ENCODE peak calls at places on chromosomes 5 and 9, in eight cellular contexts. T is EH; W is heart left ventricle; O is EL; U is naive thymus-derived CD8-positive, alpha-beta T cell; I is psoas muscle; Y is gastrocnemius medialis; B is posterior cingulate gyrus. R is an unnamed sample.

GRCh38 chr5:134252671-134253070 is 26.8 kb upstream of the PPP2CA start:
- DNase-seq in W (no peak), U (no peak), O (peak), B (no peak), T (peak), I (no peak), Y (no peak), R (no peak)

GRCh38 chr5:138664276-138664943 is 88.8 kb upstream of the CTNNA1 start:
- DNase-seq in I (no peak), O (peak), W (no peak), Y (no peak), U (no peak), T (peak), B (no peak), R (no peak)

GRCh38 chr5:90326995-90327394 is 82.6 kb downstream of the CETN3 start:
- DNase-seq in Y (no peak), U (no peak), B (peak), T (no peak), I (no peak), O (no peak), W (no peak), R (no peak)

GRCh38 chr5:171848006-171848405 is 62.4 kb downstream of the SMIM23 start:
- DNase-seq in W (no peak), Y (no peak), U (no peak), B (no peak), O (no peak), T (no peak), I (no peak), R (no peak)

GRCh38 chr5:139711067-139711851 is 63.1 kb downstream of the CXXC5 start:
- DNase-seq in Y (no peak), U (peak), B (peak), I (peak), O (peak), W (peak), T (peak), R (peak)

GRCh38 chr5:171387970-171388815 is 544 bp downstream of the NPM1 start:
- DNase-seq in Y (peak), U (peak), B (peak), I (peak), W (peak), T (peak), O (peak), R (peak)

GRCh38 chr5:6686916-6687409 is 26.3 kb upstream of the TENT4A start:
- DNase-seq in B (no peak), I (no peak), T (peak), O (peak), Y (no peak), U (peak), W (no peak), R (no peak)

GRCh38 chr9:36837431-36838405 is 196.3 kb downstream of the PAX5 start:
- DNase-seq in W (no peak), I (no peak), Y (no peak), T (no peak), U (no peak), O (no peak), B (peak), R (no peak)

GRCh38 chr5:149781612-149782011 is 51.5 kb downstream of the PPARGC1B start:
- DNase-seq in Y (no peak), I (no peak), W (no peak), B (no peak), U (no peak), T (no peak), O (no peak), R (no peak)

GRCh38 chr5:169173372-169173771 is 127.6 kb downstream of the SLIT3 start:
- DNase-seq in B (no peak), W (no peak), I (no peak), T (peak), Y (no peak), U (no peak), O (no peak), R (no peak)

GRCh38 chr9:131416509-131416908 is 22.6 kb downstream of the PRRC2B start:
- DNase-seq in Y (no peak), U (no peak), I (no peak), W (no peak), T (no peak), O (no peak), B (no peak), R (no peak)

GRCh38 chr5:63962345-63962744 is at the start of gene HTR1A:
- DNase-seq in U (no peak), Y (no peak), W (no peak), T (no peak), O (no peak), I (no peak), B (no peak), R (no peak)

GRCh38 chr5:135466178-135467050 is 14.3 kb upstream of the TIFAB start:
- DNase-seq in B (peak), I (peak), T (peak), O (peak), Y (peak), U (peak), W (peak), R (peak)

GRCh38 chr5:120053841-120054240 is 410.3 kb upstream of the PRR16 start:
- DNase-seq in W (no peak), T (peak), B (no peak), U (no peak), Y (no peak), I (no peak), O (no peak), R (no peak)

GRCh38 chr5:132859889-132860437 is 6.3 kb downstream of the GDF9 start:
- DNase-seq in U (no peak), I (no peak), B (no peak), O (no peak), Y (no peak), T (no peak), W (no peak), R (no peak)

GRCh38 chr5:90548069-90548593 is 10.5 kb upstream of the ADGRV1 start:
- DNase-seq in Y (no peak), W (peak), B (no peak), U (no peak), I (no peak), T (peak), O (no peak), R (peak)

GRCh38 chr5:176501333-176501732 is 35.9 kb downstream of the RNF44 start:
- DNase-seq in Y (no peak), O (peak), U (no peak), I (no peak), T (peak), W (no peak), B (no peak), R (no peak)

GRCh38 chr9:99907208-99907532 is 716 bp downstream of the STX17 start:
- DNase-seq in U (no peak), I (no peak), W (no peak), B (no peak), T (no peak), O (no peak), Y (no peak), R (no peak)

GRCh38 chr9:94680020-94680419 is 40.7 kb upstream of the FBP1 start:
- DNase-seq in T (no peak), Y (no peak), U (no peak), I (no peak), O (no peak), W (no peak), B (no peak), R (no peak)

GRCh38 chr5:166562246-166562645 is 1729.2 kb upstream of the WWC1 start:
- DNase-seq in Y (no peak), U (no peak), T (no peak), B (no peak), O (no peak), W (no peak), I (no peak), R (no peak)

GRCh38 chr9:74336161-74336560 is 161.0 kb upstream of the RORB start:
- DNase-seq in Y (no peak), T (no peak), B (no peak), U (no peak), I (no peak), O (no peak), W (no peak), R (no peak)

GRCh38 chr5:126949475-126949874 is 80.9 kb downstream of the MARCHF3 start:
- DNase-seq in I (no peak), O (no peak), T (no peak), U (no peak), B (no peak), W (no peak), Y (no peak), R (no peak)

GRCh38 chr9:70574222-70574837 is 159.9 kb upstream of the KLF9 start:
- DNase-seq in U (no peak), Y (no peak), O (peak), T (peak), B (no peak), I (peak), W (no peak), R (no peak)

GRCh38 chr5:125277494-125278154 is 531.2 kb upstream of the ZNF608 start:
- DNase-seq in Y (no peak), U (no peak), O (peak), T (peak), I (no peak), B (no peak), W (no peak), R (no peak)

GRCh38 chr5:16803831-16804230 is 132.3 kb downstream of the MYO10 start:
- DNase-seq in W (no peak), U (no peak), I (no peak), T (no peak), B (no peak), O (no peak), Y (no peak), R (no peak)

R was measured in heart right ventricle.